ENCODE peak calls at places on chromosome 3, in four cellular contexts. One of them, this sample, is unnamed. For H3K4me1, the result is how much of the 10 kb centered on the place peaks cover.

GRCh38 chr3:11844891-11845290 is 1.8 kb downstream of the TAMM41 start:
- DNase-seq in GM12878: no peak
- DNase-seq in SK-N-SH: no peak
- DNase-seq in HCT116: no peak
- DNase-seq in this sample: no peak

GRCh38 chr3:67653425-67654098 is 850 bp downstream of the SUCLG2 start:
- DNase-seq in GM12878: no peak
- DNase-seq in SK-N-SH: no peak
- DNase-seq in HCT116: no peak
- DNase-seq in this sample: peak

GRCh38 chr3:35664460-35664919 is 25.2 kb downstream of the ARPP21 start:
- DNase-seq in GM12878: peak
- DNase-seq in SK-N-SH: peak
- DNase-seq in HCT116: no peak
- DNase-seq in this sample: no peak

GRCh38 chr3:72492240-72492639 is 356.0 kb downstream of the SHQ1 start:
- DNase-seq in HCT116: no peak
- DNase-seq in GM12878: no peak
- DNase-seq in SK-N-SH: no peak
- DNase-seq in this sample: no peak

GRCh38 chr3:133854971-133855370 is 40.7 kb downstream of the RAB6B start:
- DNase-seq in HCT116: no peak
- DNase-seq in SK-N-SH: no peak
- DNase-seq in GM12878: no peak
- DNase-seq in this sample: no peak

GRCh38 chr3:124985358-124985757 is 50.8 kb upstream of the MUC13 start:
- DNase-seq in GM12878: no peak
- DNase-seq in SK-N-SH: no peak
- DNase-seq in HCT116: peak
- DNase-seq in this sample: no peak

GRCh38 chr3:42936157-42936981 is 30.4 kb downstream of the ZNF662 start:
- DNase-seq in HCT116: no peak
- DNase-seq in SK-N-SH: no peak
- DNase-seq in GM12878: no peak
- DNase-seq in this sample: no peak

GRCh38 chr3:57597973-57598351 is 818 bp upstream of the ARF4 start:
- DNase-seq in GM12878: no peak
- DNase-seq in SK-N-SH: no peak
- DNase-seq in HCT116: no peak
- DNase-seq in this sample: no peak

GRCh38 chr3:133448478-133449122 is 48.7 kb downstream of the BFSP2 start:
- DNase-seq in GM12878: peak
- DNase-seq in HCT116: no peak
- DNase-seq in SK-N-SH: no peak
- DNase-seq in this sample: no peak

GRCh38 chr3:63450023-63450422 is 171.9 kb downstream of the SYNPR start:
- DNase-seq in HCT116: no peak
- DNase-seq in SK-N-SH: no peak
- DNase-seq in GM12878: no peak
- DNase-seq in this sample: no peak

GRCh38 chr3:78728406-78729145 is 1039.2 kb downstream of the ROBO1 start:
- DNase-seq in HCT116: no peak
- DNase-seq in GM12878: no peak
- DNase-seq in SK-N-SH: peak
- DNase-seq in this sample: no peak

GRCh38 chr3:13134879-13135206 is 61.6 kb upstream of the IQSEC1 start:
- DNase-seq in GM12878: no peak
- DNase-seq in HCT116: no peak
- DNase-seq in SK-N-SH: no peak
- DNase-seq in this sample: no peak

DNA sequence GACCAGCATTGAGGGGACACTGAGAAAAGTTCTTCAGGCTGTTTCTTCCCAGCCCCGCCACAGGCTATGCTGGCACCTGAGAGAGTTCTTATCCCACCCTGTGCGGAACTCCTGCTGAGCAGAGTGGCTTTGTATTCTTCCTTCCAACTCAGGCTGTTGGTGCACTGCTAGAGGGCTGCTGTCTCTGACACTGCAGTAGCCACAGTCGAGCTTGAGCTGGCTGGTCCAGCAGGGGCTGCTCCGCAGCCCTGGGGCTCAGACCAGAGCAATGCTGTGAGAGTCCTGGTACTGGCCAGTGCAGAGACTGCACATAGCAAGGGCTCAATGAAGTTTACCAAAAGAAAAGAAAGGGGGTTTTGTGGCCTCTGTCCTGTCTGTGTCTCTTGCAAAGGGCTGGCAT is 3.6 kb downstream of the GNAI2 start:
- DNase-seq in HCT116: no peak
- DNase-seq in GM12878: no peak
- DNase-seq in SK-N-SH: no peak
- DNase-seq in this sample: no peak
- H3K4me1 ChIP-seq in HCT116: under half
- H3K4me1 ChIP-seq in GM12878: under half
- H3K4me1 ChIP-seq in SK-N-SH: under half
- H3K4me1 ChIP-seq in this sample: half or more

GRCh38 chr3:140629351-140630137 is 48.3 kb upstream of the TRIM42 start:
- DNase-seq in HCT116: no peak
- DNase-seq in GM12878: no peak
- DNase-seq in SK-N-SH: no peak
- DNase-seq in this sample: no peak
- TF ChIP-seq YY1 in HCT116: no peak
- TF ChIP-seq YY1 in GM12878: no peak
- TF ChIP-seq YY1 in SK-N-SH: no peak
- TF ChIP-seq YY1 in this sample: no peak

DNA sequence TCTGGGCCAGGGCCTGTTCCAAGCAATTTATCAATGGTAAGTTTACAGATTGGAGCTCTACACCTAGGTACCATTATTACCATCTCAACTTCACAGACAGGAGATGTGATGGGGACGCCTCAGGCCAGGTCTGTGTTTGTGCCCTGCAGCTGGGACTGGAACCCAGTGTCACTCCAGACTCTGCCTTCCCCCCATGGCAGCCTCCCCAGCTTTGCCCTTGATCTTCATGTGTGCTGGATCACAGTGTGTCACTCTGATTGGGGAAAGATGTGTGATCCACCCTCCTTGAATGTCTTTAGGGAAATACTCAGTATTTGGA is 59.6 kb downstream of the MGLL start:
- DNase-seq in SK-N-SH: no peak
- DNase-seq in GM12878: no peak
- DNase-seq in HCT116: no peak
- DNase-seq in this sample: no peak
- H3K4me1 ChIP-seq in SK-N-SH: under half
- H3K4me1 ChIP-seq in GM12878: half or more
- H3K4me1 ChIP-seq in HCT116: under half
- H3K4me1 ChIP-seq in this sample: under half

DNA sequence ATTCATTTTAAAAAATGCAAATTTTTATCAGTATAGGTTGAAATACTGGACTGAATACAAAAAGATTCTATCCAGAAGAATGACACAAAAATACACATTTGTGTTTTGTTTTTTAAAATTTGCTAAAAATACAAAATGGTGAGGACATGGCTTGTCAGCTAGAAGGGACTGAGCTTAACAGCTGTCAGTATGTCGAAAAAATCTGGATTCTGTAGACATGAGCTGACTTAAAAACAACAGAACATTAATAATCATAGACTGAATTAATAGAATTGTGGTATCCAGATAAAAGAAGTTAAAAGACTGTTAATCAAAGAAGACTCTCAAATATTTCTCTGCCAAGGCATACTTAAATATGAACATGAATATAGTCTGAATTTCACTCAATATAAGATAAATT is 244.9 kb upstream of the CBLB start:
- DNase-seq in HCT116: no peak
- DNase-seq in GM12878: no peak
- DNase-seq in SK-N-SH: no peak
- DNase-seq in this sample: no peak
- TF ChIP-seq YY1 in HCT116: no peak
- TF ChIP-seq YY1 in GM12878: no peak
- TF ChIP-seq YY1 in SK-N-SH: no peak
- TF ChIP-seq YY1 in this sample: no peak

GRCh38 chr3:130828931-130829574 is 64.8 kb upstream of the ATP2C1 start:
- DNase-seq in HCT116: no peak
- DNase-seq in GM12878: no peak
- DNase-seq in SK-N-SH: no peak
- DNase-seq in this sample: peak
- H3K4me1 ChIP-seq in HCT116: under half
- H3K4me1 ChIP-seq in GM12878: under half
- H3K4me1 ChIP-seq in SK-N-SH: under half
- H3K4me1 ChIP-seq in this sample: under half

GRCh38 chr3:175430975-175431374 is 571.8 kb downstream of the NAALADL2 start:
- DNase-seq in SK-N-SH: no peak
- DNase-seq in HCT116: no peak
- DNase-seq in GM12878: no peak
- DNase-seq in this sample: no peak

GRCh38 chr3:175431396-175431795 is 572.3 kb downstream of the NAALADL2 start:
- DNase-seq in GM12878: no peak
- DNase-seq in HCT116: no peak
- DNase-seq in SK-N-SH: no peak
- DNase-seq in this sample: no peak

GRCh38 chr3:175432338-175433025 is 573.3 kb downstream of the NAALADL2 start:
- DNase-seq in GM12878: no peak
- DNase-seq in HCT116: no peak
- DNase-seq in SK-N-SH: peak
- DNase-seq in this sample: no peak

GRCh38 chr3:175433026-175433668 is 574.0 kb downstream of the NAALADL2 start:
- DNase-seq in GM12878: no peak
- DNase-seq in HCT116: no peak
- DNase-seq in SK-N-SH: no peak
- DNase-seq in this sample: no peak

GRCh38 chr3:175434591-175434990 is 575.5 kb downstream of the NAALADL2 start:
- DNase-seq in HCT116: no peak
- DNase-seq in SK-N-SH: no peak
- DNase-seq in GM12878: no peak
- DNase-seq in this sample: no peak
- TF ChIP-seq YY1 in HCT116: no peak
- TF ChIP-seq YY1 in SK-N-SH: no peak
- TF ChIP-seq YY1 in GM12878: no peak
- TF ChIP-seq YY1 in this sample: no peak

GRCh38 chr3:141401584-141402475 is 33.5 kb downstream of the ZBTB38 start:
- DNase-seq in HCT116: no peak
- DNase-seq in GM12878: no peak
- DNase-seq in SK-N-SH: peak
- DNase-seq in this sample: no peak

GRCh38 chr3:141405581-141405980 is 37.3 kb downstream of the ZBTB38 start:
- DNase-seq in HCT116: no peak
- DNase-seq in SK-N-SH: no peak
- DNase-seq in GM12878: no peak
- DNase-seq in this sample: no peak

GRCh38 chr3:141402476-141403171 is 34.3 kb downstream of the ZBTB38 start:
- DNase-seq in HCT116: no peak
- DNase-seq in GM12878: no peak
- DNase-seq in SK-N-SH: peak
- DNase-seq in this sample: no peak

GRCh38 chr3:141405025-141405424 is 36.7 kb downstream of the ZBTB38 start:
- DNase-seq in HCT116: no peak
- DNase-seq in GM12878: no peak
- DNase-seq in SK-N-SH: no peak
- DNase-seq in this sample: no peak

GRCh38 chr3:141403576-141403975 is 35.3 kb downstream of the ZBTB38 start:
- DNase-seq in GM12878: no peak
- DNase-seq in SK-N-SH: no peak
- DNase-seq in HCT116: no peak
- DNase-seq in this sample: no peak
- H3K4me1 ChIP-seq in GM12878: under half
- H3K4me1 ChIP-seq in SK-N-SH: under half
- H3K4me1 ChIP-seq in HCT116: under half
- H3K4me1 ChIP-seq in this sample: under half

GRCh38 chr3:171302009-171302408 is 158.2 kb downstream of the TNIK start:
- DNase-seq in GM12878: no peak
- DNase-seq in HCT116: no peak
- DNase-seq in SK-N-SH: no peak
- DNase-seq in this sample: no peak

GRCh38 chr3:171309906-171310359 is 150.3 kb downstream of the TNIK start:
- DNase-seq in GM12878: no peak
- DNase-seq in SK-N-SH: no peak
- DNase-seq in HCT116: no peak
- DNase-seq in this sample: no peak

GRCh38 chr3:171307988-171308387 is 152.2 kb downstream of the TNIK start:
- DNase-seq in HCT116: no peak
- DNase-seq in GM12878: no peak
- DNase-seq in SK-N-SH: no peak
- DNase-seq in this sample: no peak

GRCh38 chr3:171311784-171312183 is 148.4 kb downstream of the TNIK start:
- DNase-seq in HCT116: no peak
- DNase-seq in SK-N-SH: no peak
- DNase-seq in GM12878: no peak
- DNase-seq in this sample: no peak

GRCh38 chr3:171306631-171307030 is 153.6 kb downstream of the TNIK start:
- DNase-seq in GM12878: no peak
- DNase-seq in HCT116: no peak
- DNase-seq in SK-N-SH: no peak
- DNase-seq in this sample: no peak
- TF ChIP-seq YY1 in GM12878: no peak
- TF ChIP-seq YY1 in HCT116: no peak
- TF ChIP-seq YY1 in SK-N-SH: peak
- TF ChIP-seq YY1 in this sample: no peak

This sample was measured in NT2/D1.